ENCODE peak calls at places on chromosomes 5 and 9, in nine cellular contexts. G is psoas muscle, N is AG10803, H is heart left ventricle, S is astrocyte of the spinal cord, B is A549, P is left lung, R is cardiac muscle cell, X is right atrium auricular region. L is an unnamed sample.

GRCh38 chr9:129211686-129212085 is 33.6 kb upstream of the IER5L start:
- DNase-seq in G (no peak), N (no peak), H (no peak), S (no peak), B (no peak), P (no peak), R (no peak), X (no peak), L (no peak)

GRCh38 chr5:31269259-31269658 is 75.8 kb downstream of the CDH6 start:
- DNase-seq in G (no peak), N (no peak), H (no peak), S (no peak), B (no peak), P (no peak), R (no peak), X (no peak), L (no peak)

GRCh38 chr9:3760031-3760430 is 234.2 kb upstream of the RFX3 start:
- DNase-seq in G (no peak), N (no peak), H (no peak), S (no peak), B (peak), P (no peak), R (no peak), X (no peak), L (peak)

GRCh38 chr5:4097194-4097593 is 501.6 kb downstream of the IRX1 start:
- DNase-seq in G (no peak), N (no peak), H (no peak), S (no peak), B (no peak), P (no peak), R (no peak), X (no peak), L (no peak)

GRCh38 chr5:73853091-73853490 is 227.1 kb downstream of the ARHGEF28 start:
- DNase-seq in G (no peak), N (peak), H (no peak), S (peak), B (peak), P (no peak), R (no peak), X (no peak), L (peak)

GRCh38 chr9:97714435-97714834 is 17.3 kb upstream of the XPA start:
- DNase-seq in G (no peak), N (peak), H (no peak), S (peak), B (peak), P (no peak), R (peak), X (no peak), L (peak)

GRCh38 chr9:135883410-135884089 is 23.8 kb downstream of the CAMSAP1 start:
- DNase-seq in G (no peak), N (no peak), H (no peak), S (no peak), B (no peak), P (no peak), R (no peak), X (no peak), L (no peak)

GRCh38 chr9:77020438-77021264 is 1.2 kb downstream of the FOXB2 start:
- DNase-seq in G (no peak), N (no peak), H (no peak), S (no peak), B (no peak), P (no peak), R (no peak), X (no peak), L (no peak)

GRCh38 chr9:100595391-100596199 is 17.7 kb downstream of the CAVIN4 start:
- DNase-seq in G (no peak), N (peak), H (no peak), S (peak), B (peak), P (no peak), R (peak), X (no peak), L (peak)

GRCh38 chr5:147226512-147226911 is 8.3 kb upstream of the STK32A start:
- DNase-seq in G (no peak), N (no peak), H (no peak), S (no peak), B (no peak), P (no peak), R (no peak), X (no peak), L (no peak)

GRCh38 chr9:135077497-135078200 is 9.8 kb upstream of the OLFM1 start:
- DNase-seq in G (no peak), N (peak), H (no peak), S (no peak), B (no peak), P (peak), R (peak), X (no peak), L (peak)

GRCh38 chr5:52842111-52842510 is 54.4 kb downstream of the ITGA1 start:
- DNase-seq in G (no peak), N (no peak), H (no peak), S (no peak), B (no peak), P (no peak), R (no peak), X (no peak), L (no peak)

GRCh38 chr5:61386062-61386800 is 54.2 kb downstream of the ZSWIM6 start:
- DNase-seq in G (no peak), N (no peak), H (no peak), S (no peak), B (no peak), P (no peak), R (no peak), X (no peak), L (peak)

GRCh38 chr9:120892748-120893584 is 16.0 kb upstream of the PHF19 start:
- DNase-seq in G (no peak), N (peak), H (no peak), S (peak), B (no peak), P (no peak), R (peak), X (no peak), L (peak)

GRCh38 chr9:38066167-38066906 is 2.7 kb downstream of the SHB start:
- DNase-seq in G (no peak), N (no peak), H (no peak), S (no peak), B (no peak), P (peak), R (no peak), X (no peak), L (no peak)
- TF ChIP-seq CTCF in G (peak), N (peak), H (no peak), S (peak), B (no peak), P (no peak), R (peak), X (peak), L (peak)

GRCh38 chr5:97547414-97547813 is 364.4 kb upstream of the RIOK2 start:
- DNase-seq in G (no peak), N (no peak), H (no peak), S (no peak), B (no peak), P (no peak), R (no peak), X (no peak), L (no peak)
- H3K4me3 ChIP-seq in G (no peak), N (no peak), H (no peak), S (no peak), B (no peak), P (no peak), R (no peak), X (no peak), L (no peak)

GRCh38 chr5:66793049-66793448 is 196.9 kb downstream of the MAST4 start:
- DNase-seq in G (no peak), N (no peak), H (no peak), S (no peak), B (no peak), P (no peak), R (no peak), X (no peak), L (no peak)

GRCh38 chr5:66796306-66797292 is 200.4 kb downstream of the MAST4 start:
- DNase-seq in G (no peak), N (peak), H (no peak), S (peak), B (peak), P (no peak), R (peak), X (no peak), L (no peak)
- TF ChIP-seq CTCF in G (no peak), N (peak), H (no peak), S (peak), B (no peak), P (no peak), R (peak), X (peak), L (peak)

DNA sequence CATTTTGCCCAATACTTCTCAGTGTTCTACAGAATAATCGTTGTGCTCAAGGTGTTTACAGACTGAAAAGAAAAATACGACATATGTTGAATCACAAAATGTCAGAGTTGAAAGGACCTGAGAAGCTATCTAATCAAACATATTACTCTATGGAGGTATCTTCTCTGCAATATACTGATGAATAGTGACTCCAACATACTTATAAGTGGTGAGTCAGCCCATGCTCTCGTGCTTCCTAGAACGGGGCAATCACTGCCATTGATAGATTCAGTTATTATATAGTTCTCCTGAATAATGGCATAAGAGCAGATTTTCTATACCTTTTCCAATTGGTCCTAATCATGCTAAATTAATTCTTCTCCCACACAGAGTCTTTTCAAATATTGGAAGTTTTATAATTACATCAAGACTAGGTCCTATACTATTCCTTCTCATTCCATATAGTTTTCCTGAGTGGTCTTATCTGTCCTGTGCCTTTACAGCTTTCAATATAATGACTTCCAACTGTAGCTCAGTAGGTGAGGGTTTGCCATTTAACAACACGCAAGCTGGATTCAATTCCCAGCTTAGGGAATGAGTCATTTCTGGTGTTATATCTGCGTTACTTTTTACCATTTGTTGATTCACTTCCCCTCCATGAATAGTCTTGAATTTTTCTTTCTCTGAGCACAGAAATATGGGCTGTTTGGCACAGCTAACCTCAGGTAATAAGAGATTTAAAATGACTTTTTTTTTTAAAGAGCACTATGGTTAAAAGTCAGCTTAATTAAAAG is 81.1 kb downstream of the PLK2 start:
- DNase-seq in G (no peak), N (no peak), H (no peak), S (no peak), B (no peak), P (no peak), R (no peak), X (no peak), L (no peak)
- H3K4me3 ChIP-seq in G (no peak), N (no peak), H (no peak), S (no peak), B (no peak), P (no peak), R (no peak), X (no peak), L (no peak)

GRCh38 chr5:60161340-60161934 is 267.9 kb upstream of the PDE4D start:
- DNase-seq in G (no peak), N (peak), H (no peak), S (peak), B (peak), P (no peak), R (peak), X (no peak), L (peak)
- TF ChIP-seq CTCF in G (no peak), N (peak), H (no peak), S (peak), B (peak), P (peak), R (peak), X (peak), L (peak)

DNA sequence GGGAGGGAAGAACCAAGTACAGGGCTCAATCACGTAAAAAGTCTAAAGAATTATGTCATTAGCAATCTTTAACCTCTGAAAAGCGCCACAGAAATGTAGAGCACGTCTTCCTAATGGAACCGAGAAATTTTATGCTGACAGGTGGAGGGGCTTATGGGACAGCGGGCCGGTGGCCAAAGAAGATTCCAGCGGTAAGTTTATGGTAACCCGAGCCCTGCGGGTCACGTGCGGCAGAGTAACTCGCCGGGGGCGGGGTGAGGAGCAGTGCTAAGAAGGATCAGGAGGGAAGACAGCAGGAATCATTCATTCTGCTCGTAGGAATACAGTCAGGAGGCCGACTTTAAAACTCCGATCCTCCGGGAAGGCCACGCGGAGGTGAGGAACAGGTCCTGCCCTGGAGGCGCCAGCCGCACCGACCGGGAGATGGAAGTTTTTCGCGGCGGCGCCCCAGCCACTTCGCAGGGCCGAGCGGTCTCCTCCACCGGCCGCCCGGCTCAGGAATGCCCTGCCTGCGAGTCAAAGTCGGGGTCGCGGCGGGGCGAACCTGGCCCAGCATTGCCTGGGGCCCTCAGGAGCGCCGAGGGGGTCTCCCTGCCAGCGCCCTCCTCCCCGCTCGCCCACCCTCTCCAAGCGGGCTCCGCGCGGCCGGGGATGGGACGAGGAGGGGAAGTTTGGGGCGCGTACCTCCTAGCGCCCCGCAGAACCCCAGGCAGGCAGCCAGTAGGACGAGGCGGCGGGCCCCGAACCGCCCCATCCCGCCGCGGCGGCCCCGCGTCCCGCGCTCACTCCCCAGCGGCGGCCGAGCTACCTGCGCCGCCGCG is 101.8 kb downstream of the ESM1 start:
- DNase-seq in G (peak), N (peak), H (peak), S (peak), B (no peak), P (peak), R (peak), X (no peak), L (peak)
- H3K4me3 ChIP-seq in G (peak), N (peak), H (peak), S (peak), B (peak), P (peak), R (peak), X (peak), L (peak)

DNA sequence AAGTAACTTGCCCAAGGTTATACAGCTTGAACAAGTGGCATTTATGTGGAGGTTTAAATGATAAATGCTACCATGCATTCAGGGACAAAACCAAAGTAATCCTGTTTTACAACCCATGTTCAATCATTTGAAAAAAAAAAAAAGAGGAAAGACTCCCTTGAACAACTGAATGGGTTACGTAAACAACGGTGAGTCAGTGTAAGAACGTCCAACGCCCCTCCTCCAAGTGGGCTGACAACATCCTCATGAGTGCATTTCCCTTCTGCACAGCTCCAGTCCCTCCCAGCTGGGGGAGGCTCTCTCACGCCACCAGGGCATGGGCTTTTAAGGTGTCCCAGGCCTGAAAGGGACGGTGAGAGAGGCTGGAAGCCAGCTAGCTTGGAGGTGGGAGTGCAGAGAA is 90.0 kb downstream of the PRRT1B start:
- DNase-seq in G (peak), N (peak), H (peak), S (peak), B (peak), P (peak), R (peak), X (peak), L (peak)
- TF ChIP-seq CTCF in G (no peak), N (peak), H (no peak), S (peak), B (no peak), P (no peak), R (no peak), X (peak), L (peak)

DNA sequence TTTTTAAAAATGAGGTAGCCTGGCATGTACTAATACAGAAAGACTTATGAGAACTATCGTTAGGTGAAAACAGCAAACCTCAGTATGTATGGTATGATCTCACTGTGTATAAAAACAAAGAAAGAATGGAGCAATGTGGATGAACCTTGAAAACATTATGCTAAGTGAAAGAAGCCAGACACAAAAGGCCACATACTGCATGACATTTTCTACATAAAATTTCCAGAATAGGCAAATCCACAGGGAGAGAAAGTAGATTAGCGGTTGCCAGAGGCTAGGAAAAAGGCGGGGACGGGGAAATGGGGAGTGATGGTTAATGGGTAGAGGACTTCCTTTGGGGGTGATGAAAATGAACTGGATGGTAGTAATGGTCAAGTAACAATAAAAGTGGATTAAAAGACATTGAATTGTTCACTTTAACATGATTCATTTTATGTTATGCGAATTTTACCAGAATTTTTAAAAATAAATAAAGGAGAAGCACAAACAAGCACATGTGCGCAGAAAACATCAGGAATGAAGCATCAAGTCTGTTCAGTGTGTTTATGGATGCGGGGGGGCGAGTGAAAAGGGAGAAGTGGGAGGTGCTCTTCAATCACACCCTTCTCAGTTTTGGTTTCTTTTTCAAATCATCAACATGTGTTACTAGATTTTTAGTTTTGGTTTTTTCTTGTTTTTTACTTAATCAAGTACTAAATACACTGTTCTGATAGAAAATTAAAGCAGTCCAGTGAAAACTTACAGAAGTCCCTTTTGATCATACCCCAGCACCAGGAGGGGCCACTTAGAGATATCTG is 16.3 kb downstream of the ROR2 start:
- DNase-seq in G (no peak), N (no peak), H (no peak), S (no peak), B (no peak), P (no peak), R (peak), X (no peak), L (peak)
- H3K4me3 ChIP-seq in G (no peak), N (no peak), H (no peak), S (no peak), B (no peak), P (no peak), R (no peak), X (no peak), L (peak)

DNA sequence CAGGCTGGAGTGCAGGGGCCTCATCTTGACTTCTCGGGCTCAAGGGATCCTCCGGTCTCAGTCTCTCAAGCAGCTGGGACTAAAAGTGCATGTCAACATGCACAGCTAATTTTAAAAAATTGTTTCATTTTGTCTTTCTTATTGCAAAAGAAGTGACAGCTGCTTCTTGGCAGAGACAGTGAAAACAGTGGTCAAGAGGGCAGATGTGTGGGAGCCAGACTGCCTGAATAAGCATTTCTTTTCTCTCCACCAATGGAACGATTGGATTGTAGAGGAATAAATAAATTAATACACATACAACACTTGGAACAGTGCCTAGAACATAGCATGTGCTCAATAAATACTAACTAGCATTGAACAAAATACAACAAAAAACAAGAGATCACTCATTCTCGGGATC is 27.4 kb upstream of the KIF4B start:
- DNase-seq in G (no peak), N (peak), H (no peak), S (no peak), B (no peak), P (no peak), R (peak), X (no peak), L (peak)
- TF ChIP-seq CTCF in G (no peak), N (no peak), H (no peak), S (no peak), B (no peak), P (no peak), R (no peak), X (no peak), L (no peak)

DNA sequence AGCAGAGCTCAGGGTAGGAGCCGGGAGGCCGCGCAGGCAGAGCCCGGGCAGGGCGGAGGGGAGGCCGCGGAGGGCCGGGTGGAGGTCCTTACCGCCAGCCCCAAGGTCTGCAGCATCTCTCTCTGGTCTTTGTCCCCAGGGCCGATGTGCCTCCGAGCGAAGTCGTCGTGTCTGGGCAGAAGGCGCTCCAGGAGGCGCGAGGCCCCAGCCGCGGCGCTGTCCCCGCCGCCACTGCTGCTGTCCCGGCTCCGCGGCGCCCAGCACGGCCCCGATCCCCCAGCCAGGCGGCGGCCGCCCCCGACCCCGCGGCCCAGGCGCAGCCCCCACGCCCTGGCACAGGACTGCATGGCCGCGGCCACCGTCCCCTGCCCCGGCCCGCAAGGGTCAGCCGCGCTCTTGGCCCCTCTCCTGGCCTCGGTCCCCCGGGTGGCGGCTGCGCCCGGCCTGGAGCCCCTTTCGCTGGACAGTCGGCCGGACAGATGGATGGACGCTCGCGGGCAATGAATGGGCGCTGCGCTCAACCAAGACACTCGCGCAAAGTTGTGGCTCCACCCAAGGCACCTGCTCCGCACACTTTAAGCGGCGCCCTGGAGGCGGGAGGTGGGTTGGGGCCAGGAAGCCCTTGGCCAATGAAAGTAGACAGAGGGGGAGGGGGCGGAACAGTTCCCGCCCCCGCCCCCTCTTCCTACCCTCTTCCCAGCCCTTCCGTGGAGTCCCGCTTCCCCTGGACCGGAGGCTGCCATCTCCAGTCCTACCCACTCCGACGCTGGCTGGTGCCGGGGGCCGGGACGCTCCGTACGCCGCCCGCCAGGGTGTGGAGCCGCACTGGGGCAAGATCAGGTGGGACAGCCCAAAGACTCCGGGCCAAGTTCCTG is at the start of gene GLDC:
- DNase-seq in G (peak), N (no peak), H (peak), S (peak), B (peak), P (peak), R (peak), X (peak), L (no peak)
- H3K4me3 ChIP-seq in G (peak), N (no peak), H (peak), S (peak), B (peak), P (peak), R (peak), X (peak), L (peak)

L was measured in fibroblast of villous mesenchyme.